ENCODE peak calls at places on chromosomes 1 and 21, in five cellular contexts. H is tibial nerve, X is body of pancreas, N is endodermal cell, F is heart left ventricle. V is an unnamed sample.
A peak's percentile ranks its signal among the peaks of the same experiment; 100 is the strongest.

GRCh38 chr1:194289569-194290266 is 1103.3 kb upstream of the B3GALT2 start:
- DNase-seq in H (no peak), X (no peak), N (no peak), F (no peak), V (peak; percentile 12)

GRCh38 chr21:42265229-42265812 is 46.4 kb downstream of the ABCG1 start:
- DNase-seq in H (no peak), X (no peak), N (no peak), F (peak; percentile 44), V (no peak)

GRCh38 chr21:32278068-32278467 is 781 bp downstream of the MIS18A start:
- DNase-seq in H (no peak), X (no peak), N (no peak), F (no peak), V (no peak)

GRCh38 chr21:36732761-36733160 is 33.8 kb downstream of the SIM2 start:
- DNase-seq in H (no peak), X (no peak), N (peak; percentile 35), F (no peak), V (no peak)

GRCh38 chr1:41884256-41885240 is 34.2 kb downstream of the HIVEP3 start:
- DNase-seq in H (no peak), X (no peak), N (peak; percentile 65), F (no peak), V (no peak)

GRCh38 chr1:234589064-234589765 is 20.8 kb downstream of the IRF2BP2 start:
- DNase-seq in H (no peak), X (no peak), N (no peak), F (no peak), V (no peak)

GRCh38 chr1:13661539-13661938 is 38.4 kb upstream of the PRDM2 start:
- DNase-seq in H (no peak), X (no peak), N (no peak), F (no peak), V (no peak)

GRCh38 chr1:45244660-45245059 is 38.3 kb upstream of the ZSWIM5 start:
- DNase-seq in H (no peak), X (no peak), N (no peak), F (no peak), V (no peak)

GRCh38 chr1:66777846-66778245 is 23.2 kb downstream of the INSL5 start:
- DNase-seq in H (no peak), X (no peak), N (no peak), F (no peak), V (no peak)

GRCh38 chr1:50829010-50829958 is 130.8 kb downstream of the FAF1 start:
- DNase-seq in H (no peak), X (peak; percentile 9), N (no peak), F (no peak), V (no peak)

GRCh38 chr1:158060001-158060400 is 66.6 kb downstream of the KIRREL1 start:
- DNase-seq in H (no peak), X (no peak), N (peak; percentile 91), F (no peak), V (no peak)

GRCh38 chr1:156241311-156241811 is 623 bp upstream of the BGLAP start:
- DNase-seq in H (no peak), X (no peak), N (no peak), F (no peak), V (no peak)

GRCh38 chr1:84624876-84625275 is 50.6 kb upstream of the CTBS start:
- DNase-seq in H (no peak), X (no peak), N (no peak), F (no peak), V (no peak)

GRCh38 chr1:170634293-170634692 is 29.6 kb upstream of the PRRX1 start:
- DNase-seq in H (no peak), X (no peak), N (no peak), F (no peak), V (no peak)

GRCh38 chr1:210446479-210446878 is 117.8 kb downstream of the HHAT start:
- DNase-seq in H (no peak), X (no peak), N (peak; percentile 61), F (no peak), V (peak; percentile 61)

GRCh38 chr1:9322845-9323244 is 30.2 kb downstream of the SPSB1 start:
- DNase-seq in H (no peak), X (peak; percentile 33), N (no peak), F (peak; percentile 63), V (no peak)

GRCh38 chr1:116268211-116268610 is 104.8 kb upstream of the ATP1A1 start:
- DNase-seq in H (peak; percentile 9), X (peak; percentile 64), N (no peak), F (no peak), V (no peak)

GRCh38 chr1:244414543-244414942 is 37.2 kb downstream of the ADSS2 start:
- DNase-seq in H (no peak), X (no peak), N (peak; percentile 66), F (no peak), V (no peak)

GRCh38 chr1:87120779-87121178 is 206.3 kb downstream of the HS2ST1 start:
- DNase-seq in H (no peak), X (no peak), N (peak; percentile 74), F (no peak), V (no peak)

GRCh38 chr1:205976708-205977107 is 26.5 kb downstream of the RAB7B start:
- DNase-seq in H (no peak), X (peak; percentile 56), N (peak; percentile 81), F (peak; percentile 72), V (no peak)

GRCh38 chr21:15437873-15438272 is 291.9 kb upstream of the USP25 start:
- DNase-seq in H (no peak), X (no peak), N (no peak), F (no peak), V (no peak)

GRCh38 chr1:8908388-8909151 is 30.1 kb upstream of the ENO1 start:
- DNase-seq in H (no peak), X (no peak), N (peak; percentile 64), F (no peak), V (no peak)

GRCh38 chr1:22111620-22112019 is 31.3 kb downstream of the WNT4 start:
- DNase-seq in H (no peak), X (no peak), N (peak; percentile 31), F (no peak), V (no peak)

GRCh38 chr1:113946668-113947387 is 17.7 kb downstream of the HIPK1 start:
- DNase-seq in H (no peak), X (no peak), N (no peak), F (no peak), V (no peak)

GRCh38 chr1:152034654-152035405 is 2.0 kb downstream of the S100A11 start:
- DNase-seq in H (peak; percentile 43), X (no peak), N (peak; percentile 90), F (no peak), V (peak; percentile 49)

GRCh38 chr1:211656728-211657127 is 18.7 kb downstream of the NEK2 start:
- DNase-seq in H (no peak), X (no peak), N (no peak), F (no peak), V (no peak)

DNA sequence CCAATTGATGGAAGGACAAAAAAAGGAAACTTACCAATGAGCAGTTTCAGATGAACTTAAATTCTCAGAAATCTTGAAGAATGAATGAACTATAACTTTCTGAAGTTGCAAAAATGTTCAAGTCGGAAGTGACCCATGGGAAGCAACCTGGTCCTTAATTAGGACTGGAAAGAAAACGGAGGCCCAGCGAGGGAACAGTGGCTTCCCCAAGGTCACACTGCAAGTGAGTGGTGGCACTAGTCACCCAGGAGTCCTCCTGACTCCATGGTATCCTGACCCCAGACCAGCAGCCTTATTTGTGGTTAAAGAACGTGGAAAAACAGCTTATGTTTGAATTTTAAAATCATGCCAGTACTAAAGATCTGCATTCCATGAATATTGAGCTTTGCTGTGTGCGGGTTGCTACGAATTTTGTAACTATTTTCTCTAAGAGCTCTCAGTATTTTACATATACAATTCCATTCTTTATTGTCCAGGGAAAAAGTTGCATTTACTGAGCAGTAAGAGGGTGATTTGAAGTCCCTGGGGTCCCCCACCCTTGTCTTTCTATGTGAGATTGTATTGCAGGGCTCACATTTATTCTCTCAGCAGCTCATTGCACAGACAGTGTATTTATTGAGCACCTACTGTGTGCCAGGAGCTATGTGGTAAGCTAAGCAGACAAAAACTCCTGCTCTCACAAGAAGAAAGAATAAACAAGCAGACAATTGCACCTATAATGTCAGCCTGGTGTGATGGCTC is 61.5 kb upstream of the ATP5PO start:
- DNase-seq in H (no peak), X (no peak), N (no peak), F (no peak), V (no peak)
- H3K27ac ChIP-seq in H (peak overlapping the region; percentile 31), X (no peak overlapping the region), N (no peak overlapping the region), F (peak overlapping the region; percentile 91), V (no peak overlapping the region)

DNA sequence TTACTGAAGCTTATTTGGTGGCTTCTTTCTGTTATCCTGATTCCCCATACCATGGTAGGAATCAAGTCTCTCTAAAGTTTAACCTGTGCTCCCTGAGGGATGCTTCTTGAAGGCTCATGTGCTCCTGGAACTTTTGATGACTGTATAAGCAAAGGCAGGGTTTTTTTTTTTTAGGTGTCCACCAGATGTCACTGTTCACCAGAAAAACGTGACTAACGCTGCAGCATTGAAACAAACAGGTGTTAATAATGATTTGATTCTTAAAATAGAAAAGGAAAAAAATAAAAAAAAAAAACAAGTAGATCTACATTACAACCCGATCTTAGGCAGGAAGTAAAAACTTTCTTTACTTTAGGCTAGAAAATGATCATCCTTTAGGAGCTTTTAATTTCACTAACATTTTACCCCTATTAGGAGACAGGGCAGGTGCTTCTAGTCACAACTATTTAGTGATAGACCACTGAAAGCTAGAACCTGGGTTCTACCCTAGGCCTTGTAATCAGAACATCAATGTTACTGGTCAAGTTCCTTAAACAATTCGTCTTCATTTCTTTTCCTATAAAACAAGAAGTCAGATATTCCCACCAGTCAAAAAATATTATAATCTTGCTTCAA is 223.0 kb downstream of the PLA2G4A start:
- DNase-seq in H (no peak), X (peak; percentile 6), N (peak; percentile 59), F (no peak), V (no peak)
- TF ChIP-seq CTCF in H (no peak), X (peak; percentile 33), N (peak; percentile 86), F (peak; percentile 61), V (peak; percentile 61)

GRCh38 chr1:204514841-204515240 is 1.4 kb upstream of the MDM4 start:
- DNase-seq in H (no peak), X (no peak), N (no peak), F (no peak), V (no peak)

GRCh38 chr1:204520834-204521709 is 4.9 kb downstream of the MDM4 start:
- DNase-seq in H (no peak), X (no peak), N (peak; percentile 41), F (no peak), V (peak; percentile 46)

GRCh38 chr1:204513117-204513716 is 3.0 kb upstream of the MDM4 start:
- DNase-seq in H (no peak), X (no peak), N (no peak), F (no peak), V (peak; percentile 55)

GRCh38 chr1:204511366-204511765 is 4.8 kb upstream of the MDM4 start:
- DNase-seq in H (no peak), X (no peak), N (no peak), F (no peak), V (no peak)

GRCh38 chr1:204516180-204516879 is at the start of gene MDM4:
- DNase-seq in H (peak; percentile 85), X (peak; percentile 96), N (peak; percentile 98), F (peak; percentile 92), V (peak; percentile 88)
- H3K4me1 ChIP-seq in H (peaks cover 41% of the 10 kb centered on the region), X (peaks cover 30% of the 10 kb centered on the region), N (no peaks in the 10 kb centered on the region), F (peaks cover 34% of the 10 kb centered on the region), V (peaks cover 77% of the 10 kb centered on the region)

GRCh38 chr1:4483031-4483625 is 171.3 kb upstream of the AJAP1 start:
- DNase-seq in H (no peak), X (no peak), N (no peak), F (no peak), V (no peak)
- H3K27ac ChIP-seq in H (no peak overlapping the region), X (no peak overlapping the region), N (no peak overlapping the region), F (no peak overlapping the region), V (no peak overlapping the region)

V was measured in CD8-positive, alpha-beta T cell.